ENCODE peak calls at places on chromosomes 12 and 14, in six cellular contexts. One of them, this sample, is unnamed.

GRCh38 chr12:96397756-96398421 is 2.4 kb downstream of the CDK17 start:
- DNase-seq in transverse colon: no peak
- DNase-seq in CD14-positive monocyte: no peak
- DNase-seq in fibroblast of gingiva: peak; percentile 41
- DNase-seq in AG09309: no peak
- DNase-seq in left ventricle myocardium superior: no peak
- DNase-seq in this sample: no peak

GRCh38 chr12:128323115-128323514 is 56.1 kb downstream of the TMEM132C start:
- DNase-seq in transverse colon: no peak
- DNase-seq in fibroblast of gingiva: no peak
- DNase-seq in CD14-positive monocyte: no peak
- DNase-seq in left ventricle myocardium superior: no peak
- DNase-seq in AG09309: no peak
- DNase-seq in this sample: no peak

GRCh38 chr14:83419420-83419819 is 1885.8 kb upstream of the SEL1L start:
- DNase-seq in left ventricle myocardium superior: no peak
- DNase-seq in fibroblast of gingiva: no peak
- DNase-seq in CD14-positive monocyte: no peak
- DNase-seq in AG09309: no peak
- DNase-seq in transverse colon: no peak
- DNase-seq in this sample: no peak

GRCh38 chr12:111444314-111444705 is 38.6 kb downstream of the SH2B3 start:
- DNase-seq in left ventricle myocardium superior: no peak
- DNase-seq in transverse colon: peak; percentile 12
- DNase-seq in AG09309: no peak
- DNase-seq in fibroblast of gingiva: no peak
- DNase-seq in CD14-positive monocyte: no peak
- DNase-seq in this sample: no peak

GRCh38 chr12:42511656-42512055 is 77.9 kb downstream of the PRICKLE1 start:
- DNase-seq in AG09309: no peak
- DNase-seq in left ventricle myocardium superior: no peak
- DNase-seq in fibroblast of gingiva: no peak
- DNase-seq in CD14-positive monocyte: no peak
- DNase-seq in transverse colon: no peak
- DNase-seq in this sample: no peak

GRCh38 chr14:82388488-82388887 is 854.8 kb upstream of the SEL1L start:
- DNase-seq in transverse colon: no peak
- DNase-seq in CD14-positive monocyte: no peak
- DNase-seq in left ventricle myocardium superior: no peak
- DNase-seq in fibroblast of gingiva: no peak
- DNase-seq in AG09309: no peak
- DNase-seq in this sample: no peak

GRCh38 chr14:102570334-102570995 is 22.0 kb upstream of the RCOR1 start:
- DNase-seq in fibroblast of gingiva: no peak
- DNase-seq in AG09309: no peak
- DNase-seq in transverse colon: no peak
- DNase-seq in left ventricle myocardium superior: no peak
- DNase-seq in CD14-positive monocyte: no peak
- DNase-seq in this sample: no peak

GRCh38 chr12:122558721-122559641 is 31.9 kb downstream of the KNTC1 start:
- DNase-seq in AG09309: no peak
- DNase-seq in CD14-positive monocyte: no peak
- DNase-seq in fibroblast of gingiva: no peak
- DNase-seq in transverse colon: no peak
- DNase-seq in left ventricle myocardium superior: no peak
- DNase-seq in this sample: no peak

GRCh38 chr12:133083345-133083744 is 2.6 kb downstream of the ZNF140 start:
- DNase-seq in CD14-positive monocyte: no peak
- DNase-seq in left ventricle myocardium superior: no peak
- DNase-seq in transverse colon: no peak
- DNase-seq in fibroblast of gingiva: no peak
- DNase-seq in AG09309: no peak
- DNase-seq in this sample: no peak

GRCh38 chr12:52020126-52020525 is 13.4 kb downstream of the TAMALIN start:
- DNase-seq in AG09309: no peak
- DNase-seq in fibroblast of gingiva: no peak
- DNase-seq in CD14-positive monocyte: no peak
- DNase-seq in transverse colon: no peak
- DNase-seq in left ventricle myocardium superior: no peak
- DNase-seq in this sample: no peak

GRCh38 chr14:79920180-79920579 is 291.1 kb downstream of the DIO2 start:
- DNase-seq in AG09309: no peak
- DNase-seq in left ventricle myocardium superior: no peak
- DNase-seq in CD14-positive monocyte: no peak
- DNase-seq in transverse colon: no peak
- DNase-seq in fibroblast of gingiva: no peak
- DNase-seq in this sample: no peak

GRCh38 chr12:69243099-69244084 is 4.0 kb downstream of the CPSF6 start:
- DNase-seq in CD14-positive monocyte: no peak
- DNase-seq in fibroblast of gingiva: no peak
- DNase-seq in AG09309: no peak
- DNase-seq in left ventricle myocardium superior: no peak
- DNase-seq in transverse colon: no peak
- DNase-seq in this sample: no peak

GRCh38 chr14:67436006-67436866 is 24.3 kb upstream of the PLEK2 start:
- DNase-seq in transverse colon: no peak
- DNase-seq in AG09309: no peak
- DNase-seq in fibroblast of gingiva: peak; percentile 57
- DNase-seq in left ventricle myocardium superior: no peak
- DNase-seq in CD14-positive monocyte: no peak
- DNase-seq in this sample: no peak

GRCh38 chr12:78977463-78977862 is 112.9 kb downstream of the SYT1 start:
- DNase-seq in fibroblast of gingiva: no peak
- DNase-seq in AG09309: no peak
- DNase-seq in CD14-positive monocyte: no peak
- DNase-seq in transverse colon: no peak
- DNase-seq in left ventricle myocardium superior: no peak
- DNase-seq in this sample: no peak

GRCh38 chr12:121209221-121209620 is 708 bp upstream of the P2RX4 start:
- DNase-seq in left ventricle myocardium superior: no peak
- DNase-seq in CD14-positive monocyte: no peak
- DNase-seq in AG09309: no peak
- DNase-seq in fibroblast of gingiva: no peak
- DNase-seq in transverse colon: no peak
- DNase-seq in this sample: no peak

GRCh38 chr14:69242311-69243224 is 17.4 kb upstream of the GALNT16 start:
- DNase-seq in CD14-positive monocyte: no peak
- DNase-seq in AG09309: peak; percentile 55
- DNase-seq in transverse colon: peak; percentile 50
- DNase-seq in fibroblast of gingiva: peak; percentile 72
- DNase-seq in left ventricle myocardium superior: no peak
- DNase-seq in this sample: peak; percentile 14

GRCh38 chr12:13289644-13290285 is 93.2 kb downstream of the EMP1 start:
- DNase-seq in fibroblast of gingiva: peak; percentile 66
- DNase-seq in CD14-positive monocyte: no peak
- DNase-seq in left ventricle myocardium superior: peak; percentile 33
- DNase-seq in transverse colon: no peak
- DNase-seq in AG09309: no peak
- DNase-seq in this sample: no peak

GRCh38 chr14:30332374-30332773 is 226.6 kb upstream of the G2E3 start:
- DNase-seq in CD14-positive monocyte: no peak
- DNase-seq in fibroblast of gingiva: no peak
- DNase-seq in left ventricle myocardium superior: no peak
- DNase-seq in transverse colon: no peak
- DNase-seq in AG09309: no peak
- DNase-seq in this sample: no peak

GRCh38 chr12:82923935-82924334 is 237.2 kb downstream of the TMTC2 start:
- DNase-seq in AG09309: no peak
- DNase-seq in CD14-positive monocyte: no peak
- DNase-seq in transverse colon: no peak
- DNase-seq in fibroblast of gingiva: no peak
- DNase-seq in left ventricle myocardium superior: no peak
- DNase-seq in this sample: no peak

GRCh38 chr12:116473416-116473815 is 85.8 kb upstream of the MAP1LC3B2 start:
- DNase-seq in CD14-positive monocyte: no peak
- DNase-seq in AG09309: no peak
- DNase-seq in left ventricle myocardium superior: no peak
- DNase-seq in fibroblast of gingiva: no peak
- DNase-seq in transverse colon: no peak
- DNase-seq in this sample: no peak

GRCh38 chr12:127296591-127296990 is 970.4 kb upstream of the TMEM132C start:
- DNase-seq in AG09309: no peak
- DNase-seq in left ventricle myocardium superior: no peak
- DNase-seq in transverse colon: no peak
- DNase-seq in fibroblast of gingiva: no peak
- DNase-seq in CD14-positive monocyte: no peak
- DNase-seq in this sample: no peak

GRCh38 chr14:35134329-35135123 is 12.2 kb downstream of the PRORP start:
- DNase-seq in transverse colon: no peak
- DNase-seq in CD14-positive monocyte: no peak
- DNase-seq in fibroblast of gingiva: no peak
- DNase-seq in left ventricle myocardium superior: no peak
- DNase-seq in AG09309: no peak
- DNase-seq in this sample: no peak

GRCh38 chr14:55589171-55589570 is 9.2 kb downstream of the KTN1 start:
- DNase-seq in CD14-positive monocyte: no peak
- DNase-seq in transverse colon: no peak
- DNase-seq in AG09309: no peak
- DNase-seq in left ventricle myocardium superior: no peak
- DNase-seq in fibroblast of gingiva: no peak
- DNase-seq in this sample: no peak

GRCh38 chr14:104141621-104142091 is 3.3 kb downstream of the KIF26A start:
- DNase-seq in left ventricle myocardium superior: no peak
- DNase-seq in transverse colon: no peak
- DNase-seq in fibroblast of gingiva: no peak
- DNase-seq in AG09309: no peak
- DNase-seq in CD14-positive monocyte: no peak
- DNase-seq in this sample: no peak

GRCh38 chr14:65222434-65222833 is 120.1 kb upstream of the MAX start:
- DNase-seq in left ventricle myocardium superior: peak; percentile 69
- DNase-seq in transverse colon: peak; percentile 68
- DNase-seq in fibroblast of gingiva: peak; percentile 59
- DNase-seq in AG09309: peak; percentile 35
- DNase-seq in CD14-positive monocyte: no peak
- DNase-seq in this sample: peak; percentile 38

GRCh38 chr12:47739959-47740358 is 14.7 kb upstream of the ENDOU start:
- DNase-seq in transverse colon: peak; percentile 69
- DNase-seq in fibroblast of gingiva: no peak
- DNase-seq in AG09309: no peak
- DNase-seq in left ventricle myocardium superior: peak; percentile 66
- DNase-seq in CD14-positive monocyte: no peak
- DNase-seq in this sample: no peak

GRCh38 chr12:40691913-40692616 is at the start of gene CNTN1:
- DNase-seq in CD14-positive monocyte: no peak
- DNase-seq in left ventricle myocardium superior: peak; percentile 24
- DNase-seq in AG09309: no peak
- DNase-seq in fibroblast of gingiva: peak; percentile 62
- DNase-seq in transverse colon: peak; percentile 24
- DNase-seq in this sample: no peak

GRCh38 chr14:21543426-21544350 is 17.5 kb upstream of the SALL2 start:
- DNase-seq in CD14-positive monocyte: no peak
- DNase-seq in left ventricle myocardium superior: no peak
- DNase-seq in transverse colon: no peak
- DNase-seq in fibroblast of gingiva: no peak
- DNase-seq in AG09309: no peak
- DNase-seq in this sample: no peak

GRCh38 chr12:67721216-67721615 is 72.7 kb downstream of the DYRK2 start:
- DNase-seq in transverse colon: peak; percentile 43
- DNase-seq in CD14-positive monocyte: no peak
- DNase-seq in fibroblast of gingiva: no peak
- DNase-seq in left ventricle myocardium superior: peak; percentile 71
- DNase-seq in AG09309: no peak
- DNase-seq in this sample: no peak

GRCh38 chr12:6542209-6543009 is 8.1 kb downstream of the GAPDH start:
- DNase-seq in transverse colon: peak; percentile 85
- DNase-seq in AG09309: no peak
- DNase-seq in fibroblast of gingiva: no peak
- DNase-seq in CD14-positive monocyte: no peak
- DNase-seq in left ventricle myocardium superior: no peak
- DNase-seq in this sample: no peak

GRCh38 chr12:125564753-125565152 is 499.5 kb downstream of the AACS start:
- DNase-seq in transverse colon: no peak
- DNase-seq in fibroblast of gingiva: no peak
- DNase-seq in CD14-positive monocyte: no peak
- DNase-seq in AG09309: no peak
- DNase-seq in left ventricle myocardium superior: no peak
- DNase-seq in this sample: no peak

This sample was measured in activated effector memory CD4-positive, alpha-beta T cell treated with Interleukin-2 at 50 U/mL for 16 hours.